ENCODE peak calls at places on chromosomes 3 and 15, in six cellular contexts. One of them, this sample, is unnamed.

GRCh38 chr15:54559405-54560064 is 581.3 kb downstream of the UNC13C start:
- DNase-seq in cardiac fibroblast: no peak
- DNase-seq in left ventricle myocardium inferior: peak; percentile 15
- DNase-seq in nephron progenitor cell: no peak
- DNase-seq in psoas muscle: peak; percentile 44
- DNase-seq in H9: no peak
- DNase-seq in this sample: no peak

GRCh38 chr15:89225588-89225987 is 4.2 kb upstream of the RLBP1 start:
- DNase-seq in cardiac fibroblast: no peak
- DNase-seq in left ventricle myocardium inferior: no peak
- DNase-seq in nephron progenitor cell: no peak
- DNase-seq in psoas muscle: no peak
- DNase-seq in H9: no peak
- DNase-seq in this sample: no peak

GRCh38 chr3:140850210-140850955 is 91.3 kb upstream of the SLC25A36 start:
- DNase-seq in cardiac fibroblast: no peak
- DNase-seq in left ventricle myocardium inferior: no peak
- DNase-seq in nephron progenitor cell: no peak
- DNase-seq in psoas muscle: no peak
- DNase-seq in H9: no peak
- DNase-seq in this sample: no peak

GRCh38 chr15:95302809-95303208 is 1027.7 kb upstream of the NR2F2 start:
- DNase-seq in cardiac fibroblast: no peak
- DNase-seq in left ventricle myocardium inferior: no peak
- DNase-seq in nephron progenitor cell: no peak
- DNase-seq in psoas muscle: no peak
- DNase-seq in H9: no peak
- DNase-seq in this sample: no peak

GRCh38 chr3:23685484-23686258 is 120.1 kb upstream of the UBE2E1 start:
- DNase-seq in cardiac fibroblast: peak; percentile 100
- DNase-seq in left ventricle myocardium inferior: peak; percentile 32
- DNase-seq in nephron progenitor cell: no peak
- DNase-seq in psoas muscle: peak; percentile 81
- DNase-seq in H9: no peak
- DNase-seq in this sample: peak; percentile 90

GRCh38 chr3:52005571-52005986 is 9.9 kb upstream of the RPL29 start:
- DNase-seq in cardiac fibroblast: peak; percentile 25
- DNase-seq in left ventricle myocardium inferior: no peak
- DNase-seq in nephron progenitor cell: peak; percentile 77
- DNase-seq in psoas muscle: no peak
- DNase-seq in H9: peak; percentile 84
- DNase-seq in this sample: no peak

GRCh38 chr3:156217674-156218352 is 97.4 kb downstream of the KCNAB1 start:
- DNase-seq in cardiac fibroblast: peak; percentile 67
- DNase-seq in left ventricle myocardium inferior: no peak
- DNase-seq in nephron progenitor cell: no peak
- DNase-seq in psoas muscle: no peak
- DNase-seq in H9: no peak
- DNase-seq in this sample: no peak

GRCh38 chr3:183100376-183100775 is 1.1 kb upstream of the MCCC1 start:
- DNase-seq in cardiac fibroblast: peak; percentile 83
- DNase-seq in left ventricle myocardium inferior: no peak
- DNase-seq in nephron progenitor cell: no peak
- DNase-seq in psoas muscle: no peak
- DNase-seq in H9: no peak
- DNase-seq in this sample: no peak

GRCh38 chr3:169764164-169764452 is 752 bp downstream of the TERC start:
- DNase-seq in cardiac fibroblast: peak; percentile 65
- DNase-seq in left ventricle myocardium inferior: no peak
- DNase-seq in nephron progenitor cell: no peak
- DNase-seq in psoas muscle: no peak
- DNase-seq in H9: no peak
- DNase-seq in this sample: no peak

GRCh38 chr15:84598250-84598649 is 2.6 kb upstream of the ZSCAN2 start:
- DNase-seq in cardiac fibroblast: peak; percentile 19
- DNase-seq in left ventricle myocardium inferior: no peak
- DNase-seq in nephron progenitor cell: no peak
- DNase-seq in psoas muscle: no peak
- DNase-seq in H9: no peak
- DNase-seq in this sample: no peak

GRCh38 chr3:174951023-174951422 is 91.9 kb downstream of the NAALADL2 start:
- DNase-seq in cardiac fibroblast: peak; percentile 92
- DNase-seq in left ventricle myocardium inferior: no peak
- DNase-seq in nephron progenitor cell: no peak
- DNase-seq in psoas muscle: no peak
- DNase-seq in H9: no peak
- DNase-seq in this sample: no peak

GRCh38 chr3:135329479-135329878 is 534.4 kb downstream of the EPHB1 start:
- DNase-seq in cardiac fibroblast: no peak
- DNase-seq in left ventricle myocardium inferior: peak; percentile 26
- DNase-seq in nephron progenitor cell: no peak
- DNase-seq in psoas muscle: peak; percentile 53
- DNase-seq in H9: no peak
- DNase-seq in this sample: no peak

GRCh38 chr3:6860911-6861330 is at the start of gene GRM7:
- DNase-seq in cardiac fibroblast: no peak
- DNase-seq in left ventricle myocardium inferior: no peak
- DNase-seq in nephron progenitor cell: peak; percentile 61
- DNase-seq in psoas muscle: no peak
- DNase-seq in H9: peak; percentile 64
- DNase-seq in this sample: no peak

GRCh38 chr15:96273317-96274086 is 57.0 kb upstream of the NR2F2 start:
- DNase-seq in cardiac fibroblast: peak; percentile 97
- DNase-seq in left ventricle myocardium inferior: no peak
- DNase-seq in nephron progenitor cell: no peak
- DNase-seq in psoas muscle: no peak
- DNase-seq in H9: no peak
- DNase-seq in this sample: no peak

GRCh38 chr3:31937225-31937624 is 43.8 kb downstream of the OSBPL10 start:
- DNase-seq in cardiac fibroblast: no peak
- DNase-seq in left ventricle myocardium inferior: no peak
- DNase-seq in nephron progenitor cell: no peak
- DNase-seq in psoas muscle: no peak
- DNase-seq in H9: no peak
- DNase-seq in this sample: no peak

GRCh38 chr3:119831941-119832371 is 50.1 kb downstream of the NR1I2 start:
- DNase-seq in cardiac fibroblast: peak; percentile 57
- DNase-seq in left ventricle myocardium inferior: no peak
- DNase-seq in nephron progenitor cell: no peak
- DNase-seq in psoas muscle: no peak
- DNase-seq in H9: no peak
- DNase-seq in this sample: no peak

GRCh38 chr3:119588112-119588511 is 8.8 kb downstream of the ADPRH start:
- DNase-seq in cardiac fibroblast: peak; percentile 17
- DNase-seq in left ventricle myocardium inferior: peak; percentile 52
- DNase-seq in nephron progenitor cell: no peak
- DNase-seq in psoas muscle: peak; percentile 62
- DNase-seq in H9: no peak
- DNase-seq in this sample: peak; percentile 40

GRCh38 chr3:196954832-196955231 is 12.5 kb upstream of the NCBP2 start:
- DNase-seq in cardiac fibroblast: no peak
- DNase-seq in left ventricle myocardium inferior: no peak
- DNase-seq in nephron progenitor cell: no peak
- DNase-seq in psoas muscle: no peak
- DNase-seq in H9: no peak
- DNase-seq in this sample: no peak

GRCh38 chr15:97995881-97996603 is 35.5 kb downstream of the ARRDC4 start:
- DNase-seq in cardiac fibroblast: peak; percentile 5
- DNase-seq in left ventricle myocardium inferior: no peak
- DNase-seq in nephron progenitor cell: no peak
- DNase-seq in psoas muscle: no peak
- DNase-seq in H9: peak; percentile 45
- DNase-seq in this sample: no peak

GRCh38 chr3:88188436-88188835 is 38.7 kb downstream of the C3orf38 start:
- DNase-seq in cardiac fibroblast: peak; percentile 81
- DNase-seq in left ventricle myocardium inferior: peak; percentile 29
- DNase-seq in nephron progenitor cell: no peak
- DNase-seq in psoas muscle: peak; percentile 75
- DNase-seq in H9: no peak
- DNase-seq in this sample: no peak

GRCh38 chr3:37456270-37456708 is 281.9 kb upstream of the LRRFIP2 start:
- DNase-seq in cardiac fibroblast: peak; percentile 61
- DNase-seq in left ventricle myocardium inferior: peak; percentile 87
- DNase-seq in nephron progenitor cell: no peak
- DNase-seq in psoas muscle: peak; percentile 93
- DNase-seq in H9: no peak
- DNase-seq in this sample: no peak

GRCh38 chr3:146222204-146223046 is 28.5 kb downstream of the PLSCR4 start:
- DNase-seq in cardiac fibroblast: peak; percentile 73
- DNase-seq in left ventricle myocardium inferior: no peak
- DNase-seq in nephron progenitor cell: no peak
- DNase-seq in psoas muscle: no peak
- DNase-seq in H9: peak; percentile 72
- DNase-seq in this sample: no peak

GRCh38 chr3:94862703-94863102 is 799.8 kb downstream of the NSUN3 start:
- DNase-seq in cardiac fibroblast: peak; percentile 50
- DNase-seq in left ventricle myocardium inferior: no peak
- DNase-seq in nephron progenitor cell: no peak
- DNase-seq in psoas muscle: no peak
- DNase-seq in H9: no peak
- DNase-seq in this sample: no peak

GRCh38 chr3:46881819-46882376 is 4.4 kb downstream of the PTH1R start:
- DNase-seq in cardiac fibroblast: no peak
- DNase-seq in left ventricle myocardium inferior: peak; percentile 46
- DNase-seq in nephron progenitor cell: peak; percentile 68
- DNase-seq in psoas muscle: no peak
- DNase-seq in H9: no peak
- DNase-seq in this sample: peak; percentile 32

GRCh38 chr3:62365311-62366092 is 7.8 kb downstream of the FEZF2 start:
- DNase-seq in cardiac fibroblast: no peak
- DNase-seq in left ventricle myocardium inferior: no peak
- DNase-seq in nephron progenitor cell: no peak
- DNase-seq in psoas muscle: no peak
- DNase-seq in H9: peak; percentile 29
- DNase-seq in this sample: no peak

GRCh38 chr15:51046799-51047449 is 47.8 kb downstream of the TNFAIP8L3 start:
- DNase-seq in cardiac fibroblast: peak; percentile 29
- DNase-seq in left ventricle myocardium inferior: peak; percentile 21
- DNase-seq in nephron progenitor cell: no peak
- DNase-seq in psoas muscle: no peak
- DNase-seq in H9: no peak
- DNase-seq in this sample: no peak

GRCh38 chr15:79115461-79115860 is 24.9 kb upstream of the RASGRF1 start:
- DNase-seq in cardiac fibroblast: no peak
- DNase-seq in left ventricle myocardium inferior: no peak
- DNase-seq in nephron progenitor cell: no peak
- DNase-seq in psoas muscle: no peak
- DNase-seq in H9: peak; percentile 6
- DNase-seq in this sample: no peak

GRCh38 chr3:189001559-189001958 is 170.2 kb upstream of the TPRG1 start:
- DNase-seq in cardiac fibroblast: peak; percentile 85
- DNase-seq in left ventricle myocardium inferior: no peak
- DNase-seq in nephron progenitor cell: no peak
- DNase-seq in psoas muscle: no peak
- DNase-seq in H9: no peak
- DNase-seq in this sample: no peak

DNA sequence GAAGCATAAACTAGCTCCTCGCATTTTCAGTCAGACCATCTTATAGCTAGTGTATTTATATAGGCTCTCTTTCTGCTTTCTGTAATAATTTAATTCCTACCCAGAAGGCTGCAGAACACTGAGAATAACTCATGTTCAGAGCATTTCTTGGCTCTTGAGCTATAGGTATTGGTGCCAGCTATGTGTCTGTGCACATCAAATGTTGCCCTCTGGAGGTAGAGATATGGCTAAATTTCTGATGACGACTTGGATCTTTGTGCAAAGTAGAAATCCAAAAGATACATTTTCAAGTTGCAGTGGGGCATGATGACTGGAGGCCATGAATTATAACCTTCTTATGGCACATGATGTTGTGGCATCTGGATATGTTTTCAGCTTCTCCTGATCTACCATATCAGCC is 336.2 kb upstream of the TPM1 start:
- DNase-seq in cardiac fibroblast: peak; percentile 1
- DNase-seq in left ventricle myocardium inferior: no peak
- DNase-seq in nephron progenitor cell: no peak
- DNase-seq in psoas muscle: no peak
- DNase-seq in H9: no peak
- DNase-seq in this sample: no peak
- TF ChIP-seq CTCF in cardiac fibroblast: no peak
- TF ChIP-seq CTCF in left ventricle myocardium inferior: peak; percentile 21
- TF ChIP-seq CTCF in nephron progenitor cell: no peak
- TF ChIP-seq CTCF in psoas muscle: no peak
- TF ChIP-seq CTCF in H9: no peak
- TF ChIP-seq CTCF in this sample: no peak

DNA sequence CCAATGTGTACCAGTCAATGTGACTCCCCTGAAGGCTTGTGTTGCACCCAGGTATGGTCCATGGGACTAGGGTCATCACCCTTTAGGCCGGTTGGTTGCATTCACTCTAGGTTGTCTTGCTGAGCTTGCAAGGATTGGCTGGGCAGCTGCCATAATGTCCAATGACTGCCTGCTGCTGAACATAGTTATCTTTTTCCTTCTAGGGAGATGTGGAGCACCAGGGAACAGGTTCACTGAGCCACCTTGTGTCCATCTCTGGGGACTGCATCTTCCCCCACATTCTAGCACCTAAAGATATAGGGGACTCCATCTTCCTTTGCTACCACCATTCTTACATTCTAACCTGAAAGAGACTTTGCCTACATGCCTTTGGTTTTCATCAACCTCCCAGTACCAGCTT is 580.4 kb upstream of the TBL1XR1 start:
- DNase-seq in cardiac fibroblast: peak; percentile 64
- DNase-seq in left ventricle myocardium inferior: peak; percentile 25
- DNase-seq in nephron progenitor cell: peak; percentile 20
- DNase-seq in psoas muscle: peak; percentile 71
- DNase-seq in H9: peak; percentile 52
- DNase-seq in this sample: no peak
- TF ChIP-seq CTCF in cardiac fibroblast: peak; percentile 62
- TF ChIP-seq CTCF in left ventricle myocardium inferior: peak; percentile 63
- TF ChIP-seq CTCF in nephron progenitor cell: peak; percentile 37
- TF ChIP-seq CTCF in psoas muscle: peak; percentile 77
- TF ChIP-seq CTCF in H9: peak; percentile 68
- TF ChIP-seq CTCF in this sample: no peak

GRCh38 chr3:12962292-12962691 is 110.9 kb downstream of the IQSEC1 start:
- DNase-seq in cardiac fibroblast: no peak
- DNase-seq in left ventricle myocardium inferior: no peak
- DNase-seq in nephron progenitor cell: no peak
- DNase-seq in psoas muscle: no peak
- DNase-seq in H9: no peak
- DNase-seq in this sample: no peak
- TF ChIP-seq CTCF in cardiac fibroblast: no peak
- TF ChIP-seq CTCF in left ventricle myocardium inferior: no peak
- TF ChIP-seq CTCF in nephron progenitor cell: no peak
- TF ChIP-seq CTCF in psoas muscle: no peak
- TF ChIP-seq CTCF in H9: no peak
- TF ChIP-seq CTCF in this sample: no peak

DNA sequence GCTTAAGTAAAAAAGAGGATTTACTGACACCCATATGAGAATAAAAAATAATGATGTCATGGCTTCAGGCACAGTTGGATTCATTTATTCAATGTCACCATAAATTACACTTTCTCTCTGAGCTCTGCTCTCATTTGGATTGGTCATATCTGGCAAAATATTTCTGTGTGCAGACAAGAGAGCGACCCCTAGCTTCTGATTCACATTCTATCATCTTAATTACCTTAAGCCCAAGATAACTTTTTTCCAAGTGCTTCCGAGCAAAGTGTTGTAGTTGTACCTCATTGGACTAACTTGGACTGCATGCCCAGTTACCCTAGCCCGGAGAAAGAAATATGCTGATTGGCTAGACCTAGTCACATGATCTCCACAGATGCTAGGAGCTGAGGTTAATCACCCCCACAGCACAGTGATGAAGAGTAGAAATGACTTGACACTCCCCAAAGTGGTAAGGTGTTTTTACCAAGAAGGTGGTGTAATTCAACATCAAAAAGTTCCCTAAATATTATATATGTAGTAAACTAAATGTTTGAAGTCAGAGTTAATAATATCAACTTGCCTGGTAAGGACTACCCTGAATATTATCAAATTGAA is 552.2 kb upstream of the SUCLG2 start:
- DNase-seq in cardiac fibroblast: no peak
- DNase-seq in left ventricle myocardium inferior: no peak
- DNase-seq in nephron progenitor cell: no peak
- DNase-seq in psoas muscle: no peak
- DNase-seq in H9: no peak
- DNase-seq in this sample: no peak
- TF ChIP-seq CTCF in cardiac fibroblast: no peak
- TF ChIP-seq CTCF in left ventricle myocardium inferior: no peak
- TF ChIP-seq CTCF in nephron progenitor cell: no peak
- TF ChIP-seq CTCF in psoas muscle: no peak
- TF ChIP-seq CTCF in H9: no peak
- TF ChIP-seq CTCF in this sample: no peak

This sample was measured in omental fat pad.